ENCODE peak calls at places on chromosomes 13 and 19, in six cellular contexts. T is NCI-H345; M is stimulated activated CD8-positive, alpha-beta memory T cell treated with anti-CD3 and anti-CD28 coated beads, Interleukin-15, amount 100 ng/mL, for 24 hours; E is cardiac muscle cell; U is activated CD4-positive, alpha-beta T cell treated with anti-CD3 and anti-CD28 coated beads for 48 hours; L is mesendoderm. P is an unnamed sample.

GRCh38 chr13:78602561-78603239 is 652 bp downstream of the POU4F1 start:
- DNase-seq in T (no peak), M (no peak), E (no peak), U (peak; percentile 36), L (no peak), P (no peak)

GRCh38 chr13:25691654-25692053 is 319.9 kb downstream of the ATP8A2 start:
- DNase-seq in T (no peak), M (no peak), E (no peak), U (no peak), L (no peak), P (no peak)

GRCh38 chr19:51098366-51099069 is 9.7 kb downstream of the CTU1 start:
- DNase-seq in T (no peak), M (no peak), E (peak; percentile 69), U (peak; percentile 33), L (no peak), P (no peak)

GRCh38 chr13:33286143-33286542 is 588 bp upstream of the STARD13 start:
- DNase-seq in T (no peak), M (no peak), E (peak; percentile 48), U (no peak), L (no peak), P (no peak)

GRCh38 chr13:72204291-72204690 is 337.3 kb upstream of the DACH1 start:
- DNase-seq in T (no peak), M (no peak), E (no peak), U (no peak), L (no peak), P (no peak)

GRCh38 chr19:45358213-45358792 is 12.1 kb downstream of the ERCC2 start:
- DNase-seq in T (no peak), M (no peak), E (no peak), U (no peak), L (no peak), P (no peak)

GRCh38 chr19:53959176-53959757 is 3.5 kb upstream of the CACNG8 start:
- DNase-seq in T (no peak), M (no peak), E (peak; percentile 25), U (no peak), L (peak; percentile 55), P (no peak)

GRCh38 chr19:36748431-36749275 is 24.0 kb downstream of the ZNF850 start:
- DNase-seq in T (no peak), M (no peak), E (no peak), U (no peak), L (peak; percentile 47), P (no peak)

GRCh38 chr19:3868770-3869456 is at the start of gene ZFR2:
- DNase-seq in T (no peak), M (no peak), E (no peak), U (peak; percentile 50), L (peak; percentile 82), P (no peak)

GRCh38 chr13:94228781-94229180 is 250.7 kb downstream of the DCT start:
- DNase-seq in T (no peak), M (no peak), E (peak; percentile 78), U (no peak), L (no peak), P (no peak)

GRCh38 chr19:12938536-12939291 is at the start of gene CALR:
- DNase-seq in T (no peak), M (no peak), E (peak; percentile 45), U (peak; percentile 47), L (peak; percentile 53), P (no peak)

GRCh38 chr13:30429721-30430694 is 7.7 kb downstream of the UBE2L5 start:
- DNase-seq in T (no peak), M (no peak), E (peak; percentile 81), U (peak; percentile 50), L (peak; percentile 50), P (no peak)

GRCh38 chr19:8610041-8610927 is at the start of gene ADAMTS10:
- DNase-seq in T (no peak), M (no peak), E (peak; percentile 52), U (peak; percentile 39), L (peak; percentile 67), P (no peak)

GRCh38 chr13:32962342-32962741 is 53.9 kb upstream of the KL start:
- DNase-seq in T (no peak), M (no peak), E (no peak), U (no peak), L (no peak), P (no peak)

GRCh38 chr19:31356587-31357314 is 7.5 kb upstream of the TSHZ3 start:
- DNase-seq in T (no peak), M (peak; percentile 40), E (no peak), U (peak; percentile 75), L (peak; percentile 67), P (no peak)

GRCh38 chr19:8161135-8161646 is 11.8 kb upstream of the FBN3 start:
- DNase-seq in T (peak; percentile 80), M (no peak), E (peak; percentile 13), U (peak; percentile 63), L (peak; percentile 75), P (no peak)

GRCh38 chr19:31140717-31141116 is 208.5 kb downstream of the TSHZ3 start:
- DNase-seq in T (no peak), M (no peak), E (peak; percentile 47), U (no peak), L (peak; percentile 5), P (no peak)

GRCh38 chr19:8391274-8392016 is 1.3 kb downstream of the RAB11B start:
- DNase-seq in T (no peak), M (no peak), E (no peak), U (no peak), L (no peak), P (no peak)

GRCh38 chr19:11578342-11579142 is 1.1 kb upstream of the ACP5 start:
- DNase-seq in T (no peak), M (no peak), E (peak; percentile 33), U (peak; percentile 43), L (peak; percentile 47), P (no peak)

GRCh38 chr13:109510036-109510435 is 276.3 kb downstream of the IRS2 start:
- DNase-seq in T (no peak), M (no peak), E (no peak), U (no peak), L (no peak), P (no peak)

GRCh38 chr13:28602580-28602979 is 56.4 kb upstream of the POMP start:
- DNase-seq in T (no peak), M (no peak), E (no peak), U (no peak), L (no peak), P (no peak)

GRCh38 chr19:18294467-18294864 is 13.0 kb upstream of the JUND start:
- DNase-seq in T (peak; percentile 37), M (peak; percentile 68), E (no peak), U (peak; percentile 95), L (peak; percentile 57), P (no peak)

GRCh38 chr13:97339019-97339988 is 94.7 kb upstream of the RAP2A start:
- DNase-seq in T (no peak), M (no peak), E (peak; percentile 95), U (no peak), L (no peak), P (no peak)

GRCh38 chr13:36907801-36908200 is 12.2 kb downstream of the SMAD9 start:
- DNase-seq in T (no peak), M (no peak), E (no peak), U (no peak), L (no peak), P (no peak)

GRCh38 chr13:109939105-109939504 is 152.7 kb upstream of the IRS2 start:
- DNase-seq in T (no peak), M (no peak), E (no peak), U (no peak), L (no peak), P (no peak)

GRCh38 chr13:82833928-82834327 is 1048.3 kb downstream of the SLITRK1 start:
- DNase-seq in T (no peak), M (no peak), E (peak; percentile 23), U (no peak), L (no peak), P (no peak)

GRCh38 chr19:46426506-46427162 is 2.1 kb downstream of the PNMA8C start:
- DNase-seq in T (peak; percentile 48), M (no peak), E (peak; percentile 89), U (peak; percentile 54), L (peak; percentile 87), P (peak; percentile 65)

GRCh38 chr19:47641891-47642485 is 33.1 kb downstream of the BICRA start:
- DNase-seq in T (no peak), M (no peak), E (peak; percentile 39), U (no peak), L (no peak), P (no peak)

GRCh38 chr13:40440990-40441820 is 225.2 kb downstream of the FOXO1 start:
- DNase-seq in T (no peak), M (no peak), E (peak; percentile 55), U (no peak), L (no peak), P (no peak)

GRCh38 chr13:87777395-87777794 is 106.2 kb downstream of the SLITRK5 start:
- DNase-seq in T (no peak), M (no peak), E (no peak), U (no peak), L (peak; percentile 49), P (peak; percentile 6)

GRCh38 chr19:22257381-22257780 is 28.9 kb upstream of the ZNF729 start:
- DNase-seq in T (no peak), M (no peak), E (no peak), U (no peak), L (no peak), P (no peak)

P was measured in NCI-H460.